ENCODE peak calls at places on chromosomes 6 and 20, in five cellular contexts. Z is CD8-positive, alpha-beta T cell; L is left ventricle myocardium inferior; H is ovary; P is A673. G is an unnamed sample.
A peak's percentile ranks its signal among the peaks of the same experiment; 100 is the strongest.

GRCh38 chr6:6565488-6565887 is 23.0 kb upstream of the LY86 start:
- DNase-seq in Z (no peak), L (no peak), H (no peak), P (no peak), G (no peak)

GRCh38 chr20:15823718-15824117 is 749.5 kb downstream of the KIF16B start:
- DNase-seq in Z (no peak), L (no peak), H (no peak), P (no peak), G (no peak)

GRCh38 chr20:34468956-34469355 is 47.3 kb upstream of the DYNLRB1 start:
- DNase-seq in Z (no peak), L (no peak), H (no peak), P (no peak), G (no peak)

GRCh38 chr6:131400054-131400781 is 172.8 kb upstream of the ARG1 start:
- DNase-seq in Z (no peak), L (no peak), H (no peak), P (peak; percentile 50), G (no peak)

GRCh38 chr6:111098597-111098996 is 11.3 kb downstream of the SLC16A10 start:
- DNase-seq in Z (no peak), L (no peak), H (no peak), P (no peak), G (no peak)

GRCh38 chr6:5728726-5729434 is 277.8 kb downstream of the NRN1 start:
- DNase-seq in Z (no peak), L (no peak), H (no peak), P (no peak), G (no peak)

GRCh38 chr6:130602151-130602770 is 224.9 kb upstream of the SMLR1 start:
- DNase-seq in Z (no peak), L (no peak), H (no peak), P (peak; percentile 96), G (peak; percentile 30)

GRCh38 chr6:15427360-15428070 is 181.6 kb downstream of the JARID2 start:
- DNase-seq in Z (no peak), L (no peak), H (no peak), P (no peak), G (no peak)

GRCh38 chr6:14877758-14878157 is 368.1 kb upstream of the JARID2 start:
- DNase-seq in Z (no peak), L (no peak), H (no peak), P (peak; percentile 70), G (no peak)

GRCh38 chr20:44582321-44583025 is at the start of gene PKIG:
- DNase-seq in Z (no peak), L (no peak), H (no peak), P (peak; percentile 81), G (peak; percentile 79)

GRCh38 chr6:43509142-43509983 is 783 bp downstream of the LRRC73 start:
- DNase-seq in Z (no peak), L (no peak), H (no peak), P (no peak), G (no peak)

GRCh38 chr20:20413801-20414200 is 45.9 kb downstream of the INSM1 start:
- DNase-seq in Z (no peak), L (no peak), H (no peak), P (peak; percentile 15), G (no peak)

GRCh38 chr6:52317841-52318581 is 33.5 kb upstream of the MCM3 start:
- DNase-seq in Z (no peak), L (no peak), H (no peak), P (no peak), G (no peak)

GRCh38 chr20:10217517-10218410 is 866 bp upstream of the SNAP25 start:
- DNase-seq in Z (no peak), L (no peak), H (peak; percentile 87), P (peak; percentile 63), G (peak; percentile 78)

GRCh38 chr6:125564941-125565340 is 184.5 kb upstream of the HEY2 start:
- DNase-seq in Z (no peak), L (no peak), H (no peak), P (no peak), G (no peak)

GRCh38 chr20:50861012-50861411 is 66.2 kb downstream of the BCAS4 start:
- DNase-seq in Z (no peak), L (no peak), H (no peak), P (no peak), G (no peak)

GRCh38 chr6:107082045-107082444 is 33.3 kb downstream of the BEND3 start:
- DNase-seq in Z (no peak), L (no peak), H (no peak), P (no peak), G (no peak)

GRCh38 chr6:57327311-57327710 is 9.9 kb downstream of the PRIM2 start:
- DNase-seq in Z (no peak), L (no peak), H (no peak), P (no peak), G (no peak)

GRCh38 chr6:130776287-130776925 is 50.8 kb upstream of the SMLR1 start:
- DNase-seq in Z (no peak), L (no peak), H (no peak), P (no peak), G (no peak)

GRCh38 chr20:51428451-51429143 is 113.9 kb downstream of the NFATC2 start:
- DNase-seq in Z (no peak), L (peak; percentile 40), H (no peak), P (no peak), G (peak; percentile 47)

GRCh38 chr6:149942461-149942829 is 631 bp downstream of the ULBP2 start:
- DNase-seq in Z (peak; percentile 52), L (no peak), H (no peak), P (no peak), G (no peak)

GRCh38 chr6:13044390-13044789 is 283.9 kb downstream of the TBC1D7 start:
- DNase-seq in Z (no peak), L (no peak), H (no peak), P (peak; percentile 86), G (no peak)

GRCh38 chr6:10595731-10596664 is 74.8 kb downstream of the GCNT2 start:
- DNase-seq in Z (no peak), L (no peak), H (no peak), P (no peak), G (no peak)

GRCh38 chr6:139568956-139569538 is 194.6 kb upstream of the CITED2 start:
- DNase-seq in Z (no peak), L (no peak), H (no peak), P (peak; percentile 20), G (no peak)

GRCh38 chr20:63626424-63627128 is at the start of gene GMEB2:
- DNase-seq in Z (peak; percentile 86), L (peak; percentile 81), H (peak; percentile 83), P (peak; percentile 83), G (peak; percentile 78)

GRCh38 chr6:119174879-119175817 is 96.7 kb upstream of the FAM184A start:
- DNase-seq in Z (no peak), L (no peak), H (no peak), P (no peak), G (no peak)

GRCh38 chr6:83594936-83595335 is 82.6 kb downstream of the PRSS35 start:
- DNase-seq in Z (no peak), L (no peak), H (no peak), P (no peak), G (no peak)

GRCh38 chr6:142685852-142686718 is 258.9 kb downstream of the HIVEP2 start:
- DNase-seq in Z (no peak), L (no peak), H (no peak), P (no peak), G (no peak)

GRCh38 chr6:32047084-32047478 is 8.9 kb downstream of the CYP21A2 start:
- DNase-seq in Z (no peak), L (peak; percentile 38), H (peak; percentile 71), P (no peak), G (peak; percentile 80)

GRCh38 chr6:168226832-168227434 is 92.6 kb downstream of the DACT2 start:
- DNase-seq in Z (no peak), L (no peak), H (no peak), P (no peak), G (no peak)

GRCh38 chr20:52493177-52493711 is 301.7 kb upstream of the ZFP64 start:
- DNase-seq in Z (no peak), L (no peak), H (no peak), P (peak; percentile 80), G (no peak)

GRCh38 chr6:15882345-15882744 is 219.5 kb upstream of the DTNBP1 start:
- DNase-seq in Z (no peak), L (no peak), H (no peak), P (no peak), G (no peak)

GRCh38 chr6:140806431-140806830 is 1326.3 kb upstream of the GJE1 start:
- DNase-seq in Z (no peak), L (no peak), H (no peak), P (no peak), G (no peak)

DNA sequence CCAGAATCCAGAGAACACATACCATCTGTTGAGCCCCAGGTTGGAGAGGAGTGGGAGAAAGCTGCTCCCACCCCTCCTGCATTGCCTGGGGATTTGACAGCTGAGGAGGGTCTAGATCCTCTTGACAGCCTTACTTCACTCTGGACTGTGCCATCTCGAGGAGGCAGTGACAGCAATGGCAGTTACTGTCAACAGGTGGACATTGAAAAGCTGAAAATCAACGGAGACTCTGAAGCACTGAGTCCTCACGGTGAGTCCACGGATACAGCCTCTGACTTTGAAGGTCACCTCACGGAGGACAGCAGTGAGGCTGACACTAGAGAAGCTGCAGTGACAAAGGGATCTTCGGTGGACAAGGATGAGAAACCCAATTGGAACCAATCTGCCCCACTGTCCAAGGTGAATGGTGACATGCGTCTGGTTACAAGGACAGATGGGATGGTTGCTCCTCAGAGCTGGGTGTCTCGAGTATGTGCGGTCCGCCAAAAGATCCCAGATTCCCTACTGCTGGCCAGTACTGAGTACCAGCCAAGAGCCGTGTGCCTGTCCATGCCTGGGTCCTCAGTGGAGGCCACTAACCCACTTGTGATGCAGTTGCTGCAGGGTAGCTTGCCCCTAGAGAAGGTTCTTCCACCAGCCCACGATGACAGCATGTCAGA is 77.4 kb downstream of the ASXL1 start:
- DNase-seq in Z (no peak), L (no peak), H (no peak), P (no peak), G (no peak)
- H3K4me3 ChIP-seq in Z (no peak overlapping the region), L (no peak overlapping the region), H (no peak overlapping the region), P (no peak overlapping the region), G (no peak overlapping the region)

DNA sequence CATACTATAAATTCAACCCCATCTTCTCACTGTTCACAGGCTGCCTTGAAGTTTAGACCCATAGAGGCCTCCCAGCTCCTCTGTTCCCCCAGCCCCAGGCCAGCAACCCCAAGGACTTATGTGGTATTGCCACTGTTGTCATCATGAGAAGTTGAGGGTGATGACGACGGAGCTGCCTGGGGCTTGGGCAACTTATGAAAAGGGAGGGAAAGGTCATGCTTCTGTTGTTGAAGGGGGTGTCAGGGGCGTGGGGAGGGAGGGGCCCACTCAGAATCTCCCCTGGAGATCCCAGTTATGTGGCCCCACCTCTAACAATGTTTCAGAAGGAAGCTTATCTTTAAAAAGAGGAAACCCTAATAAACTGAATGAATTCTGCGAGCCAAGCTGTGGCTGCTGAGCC is 4.2 kb downstream of the ADTRP start:
- DNase-seq in Z (no peak), L (no peak), H (no peak), P (no peak), G (no peak)
- H3K4me1 ChIP-seq in Z (no peaks in the 10 kb centered on the region), L (peaks cover 22% of the 10 kb centered on the region), H (no peaks in the 10 kb centered on the region), P (no peaks in the 10 kb centered on the region), G (no peaks in the 10 kb centered on the region)

GRCh38 chr6:98841589-98842488 is 7.5 kb downstream of the POU3F2 start:
- DNase-seq in Z (no peak), L (no peak), H (no peak), P (no peak), G (no peak)
- H3K4me3 ChIP-seq in Z (no peak overlapping the region), L (no peak overlapping the region), H (no peak overlapping the region), P (peak overlapping the region; percentile 19), G (no peak overlapping the region)

DNA sequence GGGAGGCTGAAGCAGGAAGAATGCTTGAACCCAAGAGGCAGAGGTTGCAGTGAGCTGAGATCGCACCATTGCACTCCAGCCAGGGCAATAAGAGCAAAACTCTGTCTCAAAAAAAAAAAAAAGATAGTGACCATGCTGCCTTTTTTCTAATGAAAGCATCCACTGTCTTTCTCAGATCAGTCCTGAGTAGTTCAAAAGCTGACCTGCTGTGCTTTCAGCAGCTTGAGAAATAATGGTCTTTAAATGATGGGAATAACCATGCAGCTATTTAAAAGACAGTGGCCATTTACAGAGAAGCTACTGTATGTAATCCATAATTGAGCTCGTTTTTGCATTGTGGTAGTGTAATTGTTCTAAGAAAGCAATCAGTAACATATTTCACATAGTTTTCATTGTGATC is 36.1 kb downstream of the DSTN start:
- DNase-seq in Z (no peak), L (no peak), H (no peak), P (no peak), G (no peak)
- H3K4me1 ChIP-seq in Z (peaks cover 20% of the 10 kb centered on the region), L (peaks cover 75% of the 10 kb centered on the region), H (no peaks in the 10 kb centered on the region), P (no peaks in the 10 kb centered on the region), G (peaks cover 16% of the 10 kb centered on the region)

G was measured in uterus.